ENCODE peak calls at places on chromosomes 5 and 9, in nine cellular contexts. One of them, this sample, is unnamed. For H3K9me3, the result is how much of the 10 kb centered on the place peaks cover.

GRCh38 chr9:33124716-33125378 is 42.3 kb downstream of the B4GALT1 start:
- DNase-seq in ovary: no peak
- DNase-seq in SK-N-MC: no peak
- DNase-seq in adrenal gland: no peak
- DNase-seq in naive thymus-derived CD4-positive, alpha-beta T cell: no peak
- DNase-seq in SJSA1: no peak
- DNase-seq in CD4-positive, CD25-positive, alpha-beta regulatory T cell: no peak
- DNase-seq in uterus: no peak
- DNase-seq in prostate gland: no peak
- DNase-seq in this sample: no peak

GRCh38 chr5:34043099-34043876 is at the start of gene C1QTNF3:
- DNase-seq in ovary: peak
- DNase-seq in SK-N-MC: no peak
- DNase-seq in adrenal gland: no peak
- DNase-seq in naive thymus-derived CD4-positive, alpha-beta T cell: no peak
- DNase-seq in SJSA1: no peak
- DNase-seq in CD4-positive, CD25-positive, alpha-beta regulatory T cell: no peak
- DNase-seq in uterus: peak
- DNase-seq in prostate gland: no peak
- DNase-seq in this sample: no peak

GRCh38 chr9:71796368-71796767 is 28.1 kb upstream of the CEMIP2 start:
- DNase-seq in ovary: no peak
- DNase-seq in SK-N-MC: no peak
- DNase-seq in adrenal gland: no peak
- DNase-seq in naive thymus-derived CD4-positive, alpha-beta T cell: no peak
- DNase-seq in SJSA1: no peak
- DNase-seq in CD4-positive, CD25-positive, alpha-beta regulatory T cell: peak
- DNase-seq in uterus: no peak
- DNase-seq in prostate gland: no peak
- DNase-seq in this sample: no peak

GRCh38 chr9:137479315-137479861 is 20.3 kb upstream of the NSMF start:
- DNase-seq in ovary: no peak
- DNase-seq in SK-N-MC: no peak
- DNase-seq in adrenal gland: no peak
- DNase-seq in naive thymus-derived CD4-positive, alpha-beta T cell: no peak
- DNase-seq in SJSA1: no peak
- DNase-seq in CD4-positive, CD25-positive, alpha-beta regulatory T cell: no peak
- DNase-seq in uterus: no peak
- DNase-seq in prostate gland: no peak
- DNase-seq in this sample: no peak

GRCh38 chr9:94156549-94157407 is 72.5 kb downstream of the PTPDC1 start:
- DNase-seq in ovary: peak
- DNase-seq in SK-N-MC: no peak
- DNase-seq in adrenal gland: peak
- DNase-seq in naive thymus-derived CD4-positive, alpha-beta T cell: no peak
- DNase-seq in SJSA1: no peak
- DNase-seq in CD4-positive, CD25-positive, alpha-beta regulatory T cell: no peak
- DNase-seq in uterus: peak
- DNase-seq in prostate gland: peak
- DNase-seq in this sample: peak

GRCh38 chr9:91162784-91163440 is 198.8 kb downstream of the AUH start:
- DNase-seq in ovary: no peak
- DNase-seq in SK-N-MC: no peak
- DNase-seq in adrenal gland: peak
- DNase-seq in naive thymus-derived CD4-positive, alpha-beta T cell: no peak
- DNase-seq in SJSA1: peak
- DNase-seq in CD4-positive, CD25-positive, alpha-beta regulatory T cell: peak
- DNase-seq in uterus: no peak
- DNase-seq in prostate gland: no peak
- DNase-seq in this sample: peak

GRCh38 chr5:97629281-97629680 is 446.2 kb upstream of the RIOK2 start:
- DNase-seq in ovary: peak
- DNase-seq in SK-N-MC: no peak
- DNase-seq in adrenal gland: peak
- DNase-seq in naive thymus-derived CD4-positive, alpha-beta T cell: no peak
- DNase-seq in SJSA1: no peak
- DNase-seq in CD4-positive, CD25-positive, alpha-beta regulatory T cell: no peak
- DNase-seq in uterus: no peak
- DNase-seq in prostate gland: no peak
- DNase-seq in this sample: peak

GRCh38 chr9:78239506-78239905 is 3.6 kb downstream of the CEP78 start:
- DNase-seq in ovary: no peak
- DNase-seq in SK-N-MC: no peak
- DNase-seq in adrenal gland: no peak
- DNase-seq in naive thymus-derived CD4-positive, alpha-beta T cell: no peak
- DNase-seq in SJSA1: no peak
- DNase-seq in CD4-positive, CD25-positive, alpha-beta regulatory T cell: no peak
- DNase-seq in uterus: no peak
- DNase-seq in prostate gland: peak
- DNase-seq in this sample: no peak

GRCh38 chr5:170467000-170467707 is 36.7 kb upstream of the KCNIP1 start:
- DNase-seq in ovary: no peak
- DNase-seq in SK-N-MC: no peak
- DNase-seq in adrenal gland: peak
- DNase-seq in naive thymus-derived CD4-positive, alpha-beta T cell: no peak
- DNase-seq in SJSA1: peak
- DNase-seq in CD4-positive, CD25-positive, alpha-beta regulatory T cell: no peak
- DNase-seq in uterus: peak
- DNase-seq in prostate gland: no peak
- DNase-seq in this sample: peak

GRCh38 chr9:20428976-20429375 is 193.3 kb downstream of the MLLT3 start:
- DNase-seq in ovary: no peak
- DNase-seq in SK-N-MC: no peak
- DNase-seq in adrenal gland: no peak
- DNase-seq in naive thymus-derived CD4-positive, alpha-beta T cell: no peak
- DNase-seq in SJSA1: no peak
- DNase-seq in CD4-positive, CD25-positive, alpha-beta regulatory T cell: no peak
- DNase-seq in uterus: no peak
- DNase-seq in prostate gland: no peak
- DNase-seq in this sample: no peak

GRCh38 chr9:136133191-136133958 is 14.7 kb upstream of the TMEM250 start:
- DNase-seq in ovary: peak
- DNase-seq in SK-N-MC: no peak
- DNase-seq in adrenal gland: no peak
- DNase-seq in naive thymus-derived CD4-positive, alpha-beta T cell: no peak
- DNase-seq in SJSA1: no peak
- DNase-seq in CD4-positive, CD25-positive, alpha-beta regulatory T cell: no peak
- DNase-seq in uterus: no peak
- DNase-seq in prostate gland: no peak
- DNase-seq in this sample: no peak

GRCh38 chr9:71353723-71354122 is 232.3 kb upstream of the TRPM3 start:
- DNase-seq in ovary: no peak
- DNase-seq in SK-N-MC: no peak
- DNase-seq in adrenal gland: no peak
- DNase-seq in naive thymus-derived CD4-positive, alpha-beta T cell: no peak
- DNase-seq in SJSA1: peak
- DNase-seq in CD4-positive, CD25-positive, alpha-beta regulatory T cell: no peak
- DNase-seq in uterus: no peak
- DNase-seq in prostate gland: no peak
- DNase-seq in this sample: no peak

GRCh38 chr5:134758504-134759341 is at the start of gene DDX46:
- DNase-seq in ovary: peak
- DNase-seq in SK-N-MC: peak
- DNase-seq in adrenal gland: peak
- DNase-seq in naive thymus-derived CD4-positive, alpha-beta T cell: peak
- DNase-seq in SJSA1: peak
- DNase-seq in CD4-positive, CD25-positive, alpha-beta regulatory T cell: peak
- DNase-seq in uterus: peak
- DNase-seq in prostate gland: peak
- DNase-seq in this sample: peak

DNA sequence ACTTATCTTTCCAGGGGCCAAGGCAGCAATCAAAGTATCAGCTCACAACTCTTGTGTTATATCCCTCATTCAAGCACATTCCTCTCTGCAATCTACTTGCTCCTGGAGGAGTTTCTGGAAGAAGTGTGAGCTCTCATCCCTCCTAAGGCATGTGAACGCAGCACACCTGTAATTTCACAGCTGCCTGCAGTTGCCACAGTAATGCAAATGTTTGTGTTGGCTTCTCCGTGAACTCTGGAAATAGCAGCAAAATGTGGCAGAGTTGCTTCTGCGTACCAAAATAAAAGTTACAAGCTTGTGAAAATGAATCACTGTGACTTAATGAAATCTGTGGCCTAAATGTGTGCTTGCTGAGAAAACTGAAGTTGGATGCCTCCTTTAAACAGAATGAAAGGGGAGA is 89.8 kb upstream of the EQTN start:
- DNase-seq in ovary: no peak
- DNase-seq in SK-N-MC: no peak
- DNase-seq in adrenal gland: no peak
- DNase-seq in naive thymus-derived CD4-positive, alpha-beta T cell: no peak
- DNase-seq in SJSA1: no peak
- DNase-seq in CD4-positive, CD25-positive, alpha-beta regulatory T cell: no peak
- DNase-seq in uterus: no peak
- DNase-seq in prostate gland: peak
- DNase-seq in this sample: no peak
- H3K9me3 ChIP-seq in ovary: under half
- H3K9me3 ChIP-seq in SK-N-MC: under half
- H3K9me3 ChIP-seq in adrenal gland: under half
- H3K9me3 ChIP-seq in naive thymus-derived CD4-positive, alpha-beta T cell: under half
- H3K9me3 ChIP-seq in SJSA1: under half
- H3K9me3 ChIP-seq in CD4-positive, CD25-positive, alpha-beta regulatory T cell: under half
- H3K9me3 ChIP-seq in uterus: under half
- H3K9me3 ChIP-seq in prostate gland: under half
- H3K9me3 ChIP-seq in this sample: under half

DNA sequence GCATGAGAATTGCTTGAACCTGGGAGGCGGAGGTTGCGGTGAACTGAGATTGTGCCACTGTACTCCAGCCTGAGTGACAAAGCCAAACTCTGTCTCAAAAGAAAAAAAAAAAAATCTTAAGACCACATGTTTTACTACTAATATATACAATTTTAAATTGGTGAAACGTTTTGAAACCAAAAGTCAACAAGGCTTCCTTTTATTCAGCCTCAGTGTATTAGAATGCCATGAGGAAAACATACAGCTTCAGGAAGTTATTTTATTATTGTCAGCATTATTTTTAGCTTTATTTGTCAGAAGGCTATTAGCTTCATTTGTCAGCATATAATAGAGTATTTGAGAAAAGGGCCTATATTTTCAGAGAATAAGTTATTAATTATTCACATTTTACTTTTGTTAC is 163.9 kb upstream of the SH3GL2 start:
- DNase-seq in ovary: no peak
- DNase-seq in SK-N-MC: peak
- DNase-seq in adrenal gland: no peak
- DNase-seq in naive thymus-derived CD4-positive, alpha-beta T cell: no peak
- DNase-seq in SJSA1: no peak
- DNase-seq in CD4-positive, CD25-positive, alpha-beta regulatory T cell: no peak
- DNase-seq in uterus: no peak
- DNase-seq in prostate gland: no peak
- DNase-seq in this sample: no peak
- H3K27ac ChIP-seq in ovary: no peak
- H3K27ac ChIP-seq in SK-N-MC: peak
- H3K27ac ChIP-seq in adrenal gland: no peak
- H3K27ac ChIP-seq in naive thymus-derived CD4-positive, alpha-beta T cell: no peak
- H3K27ac ChIP-seq in SJSA1: no peak
- H3K27ac ChIP-seq in CD4-positive, CD25-positive, alpha-beta regulatory T cell: no peak
- H3K27ac ChIP-seq in uterus: no peak
- H3K27ac ChIP-seq in prostate gland: no peak
- H3K27ac ChIP-seq in this sample: no peak

GRCh38 chr5:9034671-9035070 is 511.2 kb downstream of the SEMA5A start:
- DNase-seq in ovary: no peak
- DNase-seq in SK-N-MC: no peak
- DNase-seq in adrenal gland: no peak
- DNase-seq in naive thymus-derived CD4-positive, alpha-beta T cell: no peak
- DNase-seq in SJSA1: peak
- DNase-seq in CD4-positive, CD25-positive, alpha-beta regulatory T cell: no peak
- DNase-seq in uterus: no peak
- DNase-seq in prostate gland: no peak
- DNase-seq in this sample: no peak

GRCh38 chr5:9042241-9042640 is 503.6 kb downstream of the SEMA5A start:
- DNase-seq in ovary: no peak
- DNase-seq in SK-N-MC: no peak
- DNase-seq in adrenal gland: no peak
- DNase-seq in naive thymus-derived CD4-positive, alpha-beta T cell: no peak
- DNase-seq in SJSA1: no peak
- DNase-seq in CD4-positive, CD25-positive, alpha-beta regulatory T cell: no peak
- DNase-seq in uterus: no peak
- DNase-seq in prostate gland: no peak
- DNase-seq in this sample: no peak

GRCh38 chr5:9035346-9035745 is 510.5 kb downstream of the SEMA5A start:
- DNase-seq in ovary: no peak
- DNase-seq in SK-N-MC: no peak
- DNase-seq in adrenal gland: no peak
- DNase-seq in naive thymus-derived CD4-positive, alpha-beta T cell: no peak
- DNase-seq in SJSA1: no peak
- DNase-seq in CD4-positive, CD25-positive, alpha-beta regulatory T cell: no peak
- DNase-seq in uterus: no peak
- DNase-seq in prostate gland: no peak
- DNase-seq in this sample: no peak

GRCh38 chr5:9033524-9033923 is 512.4 kb downstream of the SEMA5A start:
- DNase-seq in ovary: no peak
- DNase-seq in SK-N-MC: no peak
- DNase-seq in adrenal gland: no peak
- DNase-seq in naive thymus-derived CD4-positive, alpha-beta T cell: no peak
- DNase-seq in SJSA1: no peak
- DNase-seq in CD4-positive, CD25-positive, alpha-beta regulatory T cell: no peak
- DNase-seq in uterus: no peak
- DNase-seq in prostate gland: no peak
- DNase-seq in this sample: no peak

DNA sequence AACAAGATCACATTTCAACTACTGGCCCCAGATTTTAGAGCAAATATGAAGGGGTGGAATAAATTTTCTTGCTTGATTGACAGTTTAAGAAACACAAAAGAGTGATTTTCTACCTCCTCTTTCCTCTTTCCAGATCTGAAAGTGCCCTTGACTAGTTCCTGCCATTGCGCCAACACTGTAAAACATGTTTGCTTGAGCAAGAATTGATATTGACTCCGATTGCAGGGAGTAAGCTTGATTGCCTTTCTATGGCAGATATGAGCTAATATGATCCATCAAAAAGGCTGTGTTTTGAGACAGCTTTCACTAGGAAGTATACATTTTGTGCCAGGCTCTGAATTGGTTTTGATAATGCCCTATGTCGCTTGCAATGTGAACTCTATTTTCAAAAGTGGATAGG is 508.8 kb downstream of the SEMA5A start:
- DNase-seq in ovary: no peak
- DNase-seq in SK-N-MC: no peak
- DNase-seq in adrenal gland: no peak
- DNase-seq in naive thymus-derived CD4-positive, alpha-beta T cell: no peak
- DNase-seq in SJSA1: no peak
- DNase-seq in CD4-positive, CD25-positive, alpha-beta regulatory T cell: no peak
- DNase-seq in uterus: no peak
- DNase-seq in prostate gland: no peak
- DNase-seq in this sample: no peak
- H3K9me3 ChIP-seq in ovary: under half
- H3K9me3 ChIP-seq in SK-N-MC: under half
- H3K9me3 ChIP-seq in adrenal gland: under half
- H3K9me3 ChIP-seq in naive thymus-derived CD4-positive, alpha-beta T cell: under half
- H3K9me3 ChIP-seq in SJSA1: under half
- H3K9me3 ChIP-seq in CD4-positive, CD25-positive, alpha-beta regulatory T cell: under half
- H3K9me3 ChIP-seq in uterus: under half
- H3K9me3 ChIP-seq in prostate gland: under half
- H3K9me3 ChIP-seq in this sample: under half

DNA sequence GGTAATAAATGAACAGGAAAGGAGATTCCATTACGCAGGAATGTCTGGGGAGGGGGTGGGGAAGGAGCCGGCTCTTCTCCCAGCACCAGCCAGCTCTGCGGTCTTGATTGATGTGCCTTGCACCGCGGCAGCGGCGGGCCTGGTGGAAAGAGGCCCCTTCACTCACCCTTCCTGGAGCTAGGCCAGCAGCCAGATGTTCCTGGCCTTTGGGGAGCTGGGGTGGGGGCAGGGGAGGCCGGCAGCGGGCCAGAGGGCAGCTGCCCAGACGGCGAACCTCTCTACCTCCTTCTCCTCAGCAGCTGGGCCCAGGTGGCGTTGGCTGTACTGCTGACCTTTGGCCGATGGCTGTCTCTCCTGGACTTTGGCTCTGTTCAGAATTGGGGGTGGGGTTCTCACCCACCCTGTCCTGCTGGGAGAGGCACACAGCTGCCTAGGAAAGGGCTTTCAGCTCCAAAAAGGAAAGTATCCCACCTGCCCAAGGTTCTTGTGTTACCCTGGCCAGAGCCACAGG is 58.1 kb upstream of the SYNPO start:
- DNase-seq in ovary: peak
- DNase-seq in SK-N-MC: no peak
- DNase-seq in adrenal gland: no peak
- DNase-seq in naive thymus-derived CD4-positive, alpha-beta T cell: no peak
- DNase-seq in SJSA1: no peak
- DNase-seq in CD4-positive, CD25-positive, alpha-beta regulatory T cell: no peak
- DNase-seq in uterus: peak
- DNase-seq in prostate gland: no peak
- DNase-seq in this sample: no peak
- H3K27ac ChIP-seq in ovary: peak
- H3K27ac ChIP-seq in SK-N-MC: no peak
- H3K27ac ChIP-seq in adrenal gland: no peak
- H3K27ac ChIP-seq in naive thymus-derived CD4-positive, alpha-beta T cell: no peak
- H3K27ac ChIP-seq in SJSA1: no peak
- H3K27ac ChIP-seq in CD4-positive, CD25-positive, alpha-beta regulatory T cell: no peak
- H3K27ac ChIP-seq in uterus: no peak
- H3K27ac ChIP-seq in prostate gland: no peak
- H3K27ac ChIP-seq in this sample: no peak